ENCODE peak calls at places on chromosomes 4 and X, in seven cellular contexts. A is AG10803, U is heart left ventricle, X is ovary, L is transverse colon, Y is foreskin fibroblast, Z is AG04449. K is an unnamed sample.

GRCh38 chrX:123960956-123961267 is 594 bp upstream of the STAG2 start:
- DNase-seq in U (no peak), X (no peak), A (no peak), Z (no peak), L (no peak), Y (no peak), K (no peak)

GRCh38 chr4:113106076-113106475 is 56.6 kb downstream of the ANK2 start:
- DNase-seq in Z (peak), U (no peak), L (no peak), X (no peak), A (peak), Y (peak), K (peak)

GRCh38 chr4:7173821-7174220 is 18.5 kb upstream of the SORCS2 start:
- DNase-seq in U (peak), A (no peak), Z (no peak), Y (no peak), L (no peak), X (no peak), K (no peak)

GRCh38 chr4:7196731-7197130 is 4.4 kb downstream of the SORCS2 start:
- DNase-seq in Z (no peak), L (no peak), Y (no peak), U (peak), A (no peak), X (no peak), K (no peak)

GRCh38 chr4:38860788-38861424 is 4.3 kb upstream of the TLR6 start:
- DNase-seq in A (peak), Z (no peak), Y (peak), X (no peak), U (no peak), L (peak), K (no peak)

GRCh38 chr4:94641702-94642560 is 115.8 kb upstream of the BMPR1B start:
- DNase-seq in L (no peak), U (no peak), A (peak), Y (peak), X (no peak), Z (no peak), K (no peak)

GRCh38 chrX:22934640-22935039 is 65.1 kb upstream of the DDX53 start:
- DNase-seq in U (no peak), X (no peak), Y (no peak), Z (no peak), L (no peak), A (no peak), K (no peak)

GRCh38 chr4:163679189-163679588 is 184.7 kb downstream of the TMA16 start:
- DNase-seq in X (no peak), Y (no peak), L (no peak), U (no peak), A (no peak), Z (no peak), K (no peak)

GRCh38 chr4:186015212-186015817 is 53.6 kb upstream of the TLR3 start:
- DNase-seq in U (no peak), Z (no peak), L (no peak), X (no peak), Y (no peak), A (no peak), K (no peak)

GRCh38 chr4:16169491-16169890 is 56.8 kb downstream of the TAPT1 start:
- DNase-seq in X (no peak), Z (no peak), L (no peak), Y (no peak), A (no peak), U (no peak), K (no peak)

GRCh38 chr4:169410839-169411770 is 140.3 kb upstream of the SH3RF1 start:
- DNase-seq in A (peak), U (no peak), Z (peak), X (no peak), L (peak), Y (peak), K (no peak)

GRCh38 chrX:1323315-1323714 is 13.3 kb upstream of the IL3RA start:
- DNase-seq in X (no peak), U (peak), L (peak), A (no peak), Z (no peak), Y (no peak), K (no peak)

GRCh38 chr4:3659131-3659530 is 107.1 kb upstream of the ADRA2C start:
- DNase-seq in L (no peak), U (no peak), Z (no peak), A (no peak), X (no peak), Y (no peak), K (no peak)

GRCh38 chr4:75042601-75043208 is 109.8 kb downstream of the PARM1 start:
- DNase-seq in L (no peak), A (no peak), U (no peak), Z (no peak), Y (no peak), X (no peak), K (no peak)

GRCh38 chrX:134692990-134693389 is 34.7 kb upstream of the PLAC1 start:
- DNase-seq in X (no peak), L (no peak), Y (peak), Z (no peak), A (peak), U (no peak), K (no peak)

GRCh38 chrX:29941292-29941691 is 274.1 kb upstream of the MAGEB2 start:
- DNase-seq in X (no peak), Z (no peak), A (no peak), L (no peak), U (no peak), Y (no peak), K (no peak)

GRCh38 chr4:55561884-55562283 is 15.2 kb upstream of the CLOCK start:
- DNase-seq in U (no peak), L (no peak), Z (no peak), Y (no peak), X (no peak), A (no peak), K (no peak)

GRCh38 chr4:182448281-182449151 is 205.3 kb downstream of the TENM3 start:
- DNase-seq in Y (peak), L (peak), X (peak), A (peak), U (peak), Z (peak), K (peak)

GRCh38 chr4:182453830-182454229 is 210.6 kb downstream of the TENM3 start:
- DNase-seq in Z (no peak), A (no peak), Y (no peak), U (no peak), L (no peak), X (no peak), K (no peak)

GRCh38 chr4:182447938-182448280 is 204.7 kb downstream of the TENM3 start:
- DNase-seq in U (no peak), L (no peak), Z (no peak), X (no peak), Y (peak), A (no peak), K (no peak)

GRCh38 chr4:182449186-182449880 is 206.1 kb downstream of the TENM3 start:
- DNase-seq in U (no peak), Y (peak), L (no peak), Z (no peak), A (no peak), X (no peak), K (no peak)

GRCh38 chr4:182449960-182450359 is 206.8 kb downstream of the TENM3 start:
- DNase-seq in A (peak), Z (no peak), Y (peak), X (no peak), U (no peak), L (no peak), K (no peak)
- H3K4me3 ChIP-seq in A (peak), Z (peak), Y (peak), X (peak), U (peak), L (peak), K (peak)

GRCh38 chr4:99047710-99048109 is 40.9 kb downstream of the ADH5 start:
- DNase-seq in U (no peak), Z (no peak), A (no peak), X (no peak), L (no peak), Y (no peak), K (no peak)
- TF ChIP-seq CTCF in U (no peak), Z (no peak), A (no peak), X (no peak), L (no peak), Y (no peak), K (peak)

GRCh38 chr4:54228064-54228527 is 997 bp upstream of the PDGFRA start:
- DNase-seq in Z (no peak), A (peak), U (peak), Y (peak), L (peak), X (peak), K (no peak)
- H3K4me3 ChIP-seq in Z (peak), A (peak), U (peak), Y (peak), L (peak), X (peak), K (peak)

GRCh38 chr4:87838207-87838606 is 5.4 kb downstream of the MEPE start:
- DNase-seq in X (no peak), Y (peak), U (no peak), A (no peak), L (no peak), Z (no peak), K (no peak)
- TF ChIP-seq CTCF in X (no peak), Y (peak), U (no peak), A (peak), L (no peak), Z (peak), K (peak)

DNA sequence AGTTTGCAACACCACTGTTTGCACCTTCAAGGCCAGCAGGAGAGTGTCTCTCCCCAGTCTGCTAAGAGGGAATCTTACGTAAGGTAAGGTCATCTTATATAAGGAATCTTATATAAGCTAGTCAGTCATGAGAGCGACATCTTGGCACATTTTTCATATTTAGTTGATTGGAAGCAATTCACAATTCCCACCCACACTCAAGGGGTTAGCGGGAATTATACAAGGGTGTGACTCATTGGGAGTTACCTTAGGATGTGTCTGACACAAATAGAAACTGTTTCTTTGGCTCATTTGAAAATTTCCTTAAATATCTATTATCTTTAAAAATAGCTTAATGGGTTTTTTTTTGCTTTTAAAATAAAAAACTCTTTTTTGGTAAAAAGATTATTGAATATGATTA is 62.1 kb upstream of the GRPR start:
- DNase-seq in A (no peak), X (no peak), Y (no peak), Z (no peak), L (no peak), U (no peak), K (no peak)
- H3K4me3 ChIP-seq in A (no peak), X (no peak), Y (no peak), Z (no peak), L (no peak), U (no peak), K (no peak)

GRCh38 chrX:110403436-110403835 is 44.8 kb downstream of the RTL9 start:
- DNase-seq in Z (no peak), Y (peak), X (no peak), A (no peak), L (no peak), U (no peak), K (no peak)

GRCh38 chrX:110402091-110402854 is 43.6 kb downstream of the RTL9 start:
- DNase-seq in X (no peak), Y (peak), L (no peak), U (no peak), Z (no peak), A (peak), K (no peak)

GRCh38 chrX:110399497-110399896 is 40.8 kb downstream of the RTL9 start:
- DNase-seq in Z (no peak), X (no peak), A (no peak), Y (no peak), L (no peak), U (no peak), K (no peak)

GRCh38 chrX:110402855-110403230 is 44.2 kb downstream of the RTL9 start:
- DNase-seq in U (no peak), Y (no peak), L (no peak), Z (no peak), A (no peak), X (no peak), K (no peak)

DNA sequence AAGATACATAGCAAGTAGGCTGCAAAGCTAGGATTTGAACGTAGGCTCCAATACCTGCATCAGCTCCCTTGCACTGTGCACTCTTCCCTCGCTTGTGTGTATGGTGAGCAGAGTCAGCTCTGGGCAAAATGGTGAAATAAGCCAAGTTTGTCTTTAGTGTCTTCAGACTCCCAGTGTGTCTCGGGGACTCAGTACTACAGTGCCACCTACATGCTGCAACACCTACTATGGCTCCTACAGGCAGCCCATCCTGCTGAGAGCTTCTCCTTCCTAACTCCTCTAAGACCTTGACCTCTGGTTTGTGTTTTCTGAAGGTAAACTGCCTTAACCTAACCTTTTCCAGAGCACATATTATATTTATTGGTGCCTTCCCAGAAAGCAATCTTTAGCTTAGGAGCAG is 42.5 kb downstream of the RTL9 start:
- DNase-seq in L (no peak), A (no peak), Z (no peak), Y (peak), X (no peak), U (no peak), K (no peak)
- TF ChIP-seq CTCF in L (no peak), A (no peak), Z (no peak), Y (no peak), X (no peak), U (no peak), K (no peak)

DNA sequence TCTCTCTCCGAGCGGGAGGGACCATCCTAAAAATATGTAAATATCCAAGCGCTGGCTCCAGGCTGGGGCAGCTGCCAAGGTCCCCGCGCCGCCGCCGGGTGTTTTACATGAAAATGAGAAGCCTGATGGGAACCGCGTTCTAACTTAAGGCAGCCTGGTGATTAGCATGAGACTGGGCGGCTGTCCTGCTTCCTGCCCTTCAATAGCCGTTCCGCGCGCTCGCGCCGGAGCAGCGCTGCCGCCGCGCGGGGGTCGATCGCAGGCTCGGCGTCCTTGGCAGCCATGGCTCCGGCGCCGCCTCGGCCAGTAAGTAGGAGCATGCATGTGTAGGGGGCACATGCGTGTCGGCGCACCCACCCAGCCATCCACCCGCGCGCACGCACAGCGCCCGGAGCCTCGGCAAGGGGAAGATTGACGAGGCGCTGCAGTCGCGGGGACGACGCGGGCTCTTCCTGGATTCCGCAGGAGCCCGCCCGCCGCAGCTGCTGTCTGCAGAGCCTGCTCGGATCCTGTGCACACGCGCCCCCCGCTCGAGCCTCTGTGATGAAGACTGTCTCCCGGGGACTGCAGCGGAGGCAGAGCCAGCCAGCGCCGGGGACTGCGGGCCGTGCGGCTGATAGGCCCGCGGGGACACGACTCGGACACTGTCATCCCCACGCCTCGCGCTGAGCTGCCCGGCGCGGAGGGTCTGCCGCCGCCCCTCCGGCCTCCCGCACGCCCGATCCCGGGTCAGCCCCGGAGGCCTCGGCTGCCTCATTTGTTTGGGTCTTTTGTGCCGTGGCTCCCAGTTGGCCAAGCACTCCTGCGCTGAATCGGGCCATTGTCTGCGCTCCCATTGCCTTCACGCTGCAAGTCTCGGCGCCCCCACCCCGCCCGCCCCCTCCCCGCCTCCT is 732 bp downstream of the STOX2 start:
- DNase-seq in L (peak), X (peak), A (peak), Y (peak), U (peak), Z (no peak), K (peak)
- H3K4me3 ChIP-seq in L (peak), X (peak), A (peak), Y (peak), U (peak), Z (peak), K (peak)